ENCODE peak calls at places on chromosomes 13 and 19, in six cellular contexts. One of them, this sample, is unnamed.

GRCh38 chr19:52369463-52370340 is at the start of gene ZNF880:
- DNase-seq in occipital lobe: peak
- DNase-seq in activated T-helper 9 cell treated with anti-CD3 and anti-CD28 coated beads, Interleukin-2, amount 50 U/mL, for 16 hours: peak
- DNase-seq in lung: peak
- DNase-seq in endothelial cell of umbilical vein: peak
- DNase-seq in stimulated activated CD8-positive, alpha-beta memory T cell treated with anti-CD3 and anti-CD28 coated beads, Interleukin-4, amount 100 ng/mL, for 1 hour: peak
- DNase-seq in this sample: peak

GRCh38 chr19:16248380-16249023 is 50.8 kb downstream of the AP1M1 start:
- DNase-seq in occipital lobe: no peak
- DNase-seq in activated T-helper 9 cell treated with anti-CD3 and anti-CD28 coated beads, Interleukin-2, amount 50 U/mL, for 16 hours: no peak
- DNase-seq in lung: no peak
- DNase-seq in endothelial cell of umbilical vein: no peak
- DNase-seq in stimulated activated CD8-positive, alpha-beta memory T cell treated with anti-CD3 and anti-CD28 coated beads, Interleukin-4, amount 100 ng/mL, for 1 hour: no peak
- DNase-seq in this sample: no peak

GRCh38 chr13:98761126-98761978 is 8.9 kb upstream of the SLC15A1 start:
- DNase-seq in occipital lobe: no peak
- DNase-seq in activated T-helper 9 cell treated with anti-CD3 and anti-CD28 coated beads, Interleukin-2, amount 50 U/mL, for 16 hours: no peak
- DNase-seq in lung: no peak
- DNase-seq in endothelial cell of umbilical vein: no peak
- DNase-seq in stimulated activated CD8-positive, alpha-beta memory T cell treated with anti-CD3 and anti-CD28 coated beads, Interleukin-4, amount 100 ng/mL, for 1 hour: no peak
- DNase-seq in this sample: no peak

GRCh38 chr19:14974488-14974887 is 5.2 kb downstream of the SLC1A6 start:
- DNase-seq in occipital lobe: no peak
- DNase-seq in activated T-helper 9 cell treated with anti-CD3 and anti-CD28 coated beads, Interleukin-2, amount 50 U/mL, for 16 hours: no peak
- DNase-seq in lung: no peak
- DNase-seq in endothelial cell of umbilical vein: no peak
- DNase-seq in stimulated activated CD8-positive, alpha-beta memory T cell treated with anti-CD3 and anti-CD28 coated beads, Interleukin-4, amount 100 ng/mL, for 1 hour: no peak
- DNase-seq in this sample: no peak

GRCh38 chr19:37304190-37304883 is 66.6 kb upstream of the ZNF527 start:
- DNase-seq in occipital lobe: peak
- DNase-seq in activated T-helper 9 cell treated with anti-CD3 and anti-CD28 coated beads, Interleukin-2, amount 50 U/mL, for 16 hours: no peak
- DNase-seq in lung: no peak
- DNase-seq in endothelial cell of umbilical vein: no peak
- DNase-seq in stimulated activated CD8-positive, alpha-beta memory T cell treated with anti-CD3 and anti-CD28 coated beads, Interleukin-4, amount 100 ng/mL, for 1 hour: no peak
- DNase-seq in this sample: peak

GRCh38 chr13:44271031-44271433 is 102.6 kb upstream of the SERP2 start:
- DNase-seq in occipital lobe: no peak
- DNase-seq in activated T-helper 9 cell treated with anti-CD3 and anti-CD28 coated beads, Interleukin-2, amount 50 U/mL, for 16 hours: no peak
- DNase-seq in lung: no peak
- DNase-seq in endothelial cell of umbilical vein: no peak
- DNase-seq in stimulated activated CD8-positive, alpha-beta memory T cell treated with anti-CD3 and anti-CD28 coated beads, Interleukin-4, amount 100 ng/mL, for 1 hour: no peak
- DNase-seq in this sample: no peak

GRCh38 chr19:10742494-10742893 is 24.6 kb downstream of the DNM2 start:
- DNase-seq in occipital lobe: no peak
- DNase-seq in activated T-helper 9 cell treated with anti-CD3 and anti-CD28 coated beads, Interleukin-2, amount 50 U/mL, for 16 hours: no peak
- DNase-seq in lung: no peak
- DNase-seq in endothelial cell of umbilical vein: peak
- DNase-seq in stimulated activated CD8-positive, alpha-beta memory T cell treated with anti-CD3 and anti-CD28 coated beads, Interleukin-4, amount 100 ng/mL, for 1 hour: no peak
- DNase-seq in this sample: no peak

GRCh38 chr13:81171065-81171647 is 830.2 kb upstream of the SPRY2 start:
- DNase-seq in occipital lobe: no peak
- DNase-seq in activated T-helper 9 cell treated with anti-CD3 and anti-CD28 coated beads, Interleukin-2, amount 50 U/mL, for 16 hours: no peak
- DNase-seq in lung: no peak
- DNase-seq in endothelial cell of umbilical vein: peak
- DNase-seq in stimulated activated CD8-positive, alpha-beta memory T cell treated with anti-CD3 and anti-CD28 coated beads, Interleukin-4, amount 100 ng/mL, for 1 hour: no peak
- DNase-seq in this sample: no peak

GRCh38 chr19:44891016-44891882 is at the start of gene TOMM40:
- DNase-seq in occipital lobe: no peak
- DNase-seq in activated T-helper 9 cell treated with anti-CD3 and anti-CD28 coated beads, Interleukin-2, amount 50 U/mL, for 16 hours: no peak
- DNase-seq in lung: no peak
- DNase-seq in endothelial cell of umbilical vein: no peak
- DNase-seq in stimulated activated CD8-positive, alpha-beta memory T cell treated with anti-CD3 and anti-CD28 coated beads, Interleukin-4, amount 100 ng/mL, for 1 hour: peak
- DNase-seq in this sample: no peak

GRCh38 chr13:54150851-54151250 is 1122.2 kb downstream of the OLFM4 start:
- DNase-seq in occipital lobe: no peak
- DNase-seq in activated T-helper 9 cell treated with anti-CD3 and anti-CD28 coated beads, Interleukin-2, amount 50 U/mL, for 16 hours: no peak
- DNase-seq in lung: no peak
- DNase-seq in endothelial cell of umbilical vein: no peak
- DNase-seq in stimulated activated CD8-positive, alpha-beta memory T cell treated with anti-CD3 and anti-CD28 coated beads, Interleukin-4, amount 100 ng/mL, for 1 hour: no peak
- DNase-seq in this sample: no peak

GRCh38 chr13:38630780-38631179 is 56.1 kb upstream of the FREM2 start:
- DNase-seq in occipital lobe: no peak
- DNase-seq in activated T-helper 9 cell treated with anti-CD3 and anti-CD28 coated beads, Interleukin-2, amount 50 U/mL, for 16 hours: no peak
- DNase-seq in lung: no peak
- DNase-seq in endothelial cell of umbilical vein: no peak
- DNase-seq in stimulated activated CD8-positive, alpha-beta memory T cell treated with anti-CD3 and anti-CD28 coated beads, Interleukin-4, amount 100 ng/mL, for 1 hour: no peak
- DNase-seq in this sample: no peak

GRCh38 chr19:39174558-39175544 is 21.9 kb upstream of the NCCRP1 start:
- DNase-seq in occipital lobe: no peak
- DNase-seq in activated T-helper 9 cell treated with anti-CD3 and anti-CD28 coated beads, Interleukin-2, amount 50 U/mL, for 16 hours: no peak
- DNase-seq in lung: no peak
- DNase-seq in endothelial cell of umbilical vein: no peak
- DNase-seq in stimulated activated CD8-positive, alpha-beta memory T cell treated with anti-CD3 and anti-CD28 coated beads, Interleukin-4, amount 100 ng/mL, for 1 hour: no peak
- DNase-seq in this sample: no peak

GRCh38 chr13:72920097-72920496 is 138.2 kb downstream of the PIBF1 start:
- DNase-seq in occipital lobe: no peak
- DNase-seq in activated T-helper 9 cell treated with anti-CD3 and anti-CD28 coated beads, Interleukin-2, amount 50 U/mL, for 16 hours: no peak
- DNase-seq in lung: no peak
- DNase-seq in endothelial cell of umbilical vein: no peak
- DNase-seq in stimulated activated CD8-positive, alpha-beta memory T cell treated with anti-CD3 and anti-CD28 coated beads, Interleukin-4, amount 100 ng/mL, for 1 hour: no peak
- DNase-seq in this sample: no peak

GRCh38 chr19:584240-585001 is 5.3 kb upstream of the HCN2 start:
- DNase-seq in occipital lobe: no peak
- DNase-seq in activated T-helper 9 cell treated with anti-CD3 and anti-CD28 coated beads, Interleukin-2, amount 50 U/mL, for 16 hours: peak
- DNase-seq in lung: no peak
- DNase-seq in endothelial cell of umbilical vein: peak
- DNase-seq in stimulated activated CD8-positive, alpha-beta memory T cell treated with anti-CD3 and anti-CD28 coated beads, Interleukin-4, amount 100 ng/mL, for 1 hour: no peak
- DNase-seq in this sample: no peak

GRCh38 chr19:47057328-47057727 is 8.9 kb upstream of the TMEM160 start:
- DNase-seq in occipital lobe: no peak
- DNase-seq in activated T-helper 9 cell treated with anti-CD3 and anti-CD28 coated beads, Interleukin-2, amount 50 U/mL, for 16 hours: no peak
- DNase-seq in lung: no peak
- DNase-seq in endothelial cell of umbilical vein: no peak
- DNase-seq in stimulated activated CD8-positive, alpha-beta memory T cell treated with anti-CD3 and anti-CD28 coated beads, Interleukin-4, amount 100 ng/mL, for 1 hour: no peak
- DNase-seq in this sample: no peak

GRCh38 chr19:40524133-40524549 is 52.5 kb upstream of the SHKBP1 start:
- DNase-seq in occipital lobe: no peak
- DNase-seq in activated T-helper 9 cell treated with anti-CD3 and anti-CD28 coated beads, Interleukin-2, amount 50 U/mL, for 16 hours: no peak
- DNase-seq in lung: no peak
- DNase-seq in endothelial cell of umbilical vein: no peak
- DNase-seq in stimulated activated CD8-positive, alpha-beta memory T cell treated with anti-CD3 and anti-CD28 coated beads, Interleukin-4, amount 100 ng/mL, for 1 hour: no peak
- DNase-seq in this sample: no peak

GRCh38 chr13:105960326-105960725 is 575.1 kb downstream of the EFNB2 start:
- DNase-seq in occipital lobe: no peak
- DNase-seq in activated T-helper 9 cell treated with anti-CD3 and anti-CD28 coated beads, Interleukin-2, amount 50 U/mL, for 16 hours: no peak
- DNase-seq in lung: no peak
- DNase-seq in endothelial cell of umbilical vein: no peak
- DNase-seq in stimulated activated CD8-positive, alpha-beta memory T cell treated with anti-CD3 and anti-CD28 coated beads, Interleukin-4, amount 100 ng/mL, for 1 hour: no peak
- DNase-seq in this sample: no peak

GRCh38 chr19:42252365-42253244 is 2.3 kb downstream of the ERF start:
- DNase-seq in occipital lobe: peak
- DNase-seq in activated T-helper 9 cell treated with anti-CD3 and anti-CD28 coated beads, Interleukin-2, amount 50 U/mL, for 16 hours: no peak
- DNase-seq in lung: no peak
- DNase-seq in endothelial cell of umbilical vein: no peak
- DNase-seq in stimulated activated CD8-positive, alpha-beta memory T cell treated with anti-CD3 and anti-CD28 coated beads, Interleukin-4, amount 100 ng/mL, for 1 hour: no peak
- DNase-seq in this sample: peak

GRCh38 chr19:13507053-13507611 is 853 bp upstream of the CACNA1A start:
- DNase-seq in occipital lobe: no peak
- DNase-seq in activated T-helper 9 cell treated with anti-CD3 and anti-CD28 coated beads, Interleukin-2, amount 50 U/mL, for 16 hours: no peak
- DNase-seq in lung: no peak
- DNase-seq in endothelial cell of umbilical vein: no peak
- DNase-seq in stimulated activated CD8-positive, alpha-beta memory T cell treated with anti-CD3 and anti-CD28 coated beads, Interleukin-4, amount 100 ng/mL, for 1 hour: no peak
- DNase-seq in this sample: peak

GRCh38 chr13:52127783-52128702 is 830 bp downstream of the NEK5 start:
- DNase-seq in occipital lobe: peak
- DNase-seq in activated T-helper 9 cell treated with anti-CD3 and anti-CD28 coated beads, Interleukin-2, amount 50 U/mL, for 16 hours: peak
- DNase-seq in lung: peak
- DNase-seq in endothelial cell of umbilical vein: peak
- DNase-seq in stimulated activated CD8-positive, alpha-beta memory T cell treated with anti-CD3 and anti-CD28 coated beads, Interleukin-4, amount 100 ng/mL, for 1 hour: no peak
- DNase-seq in this sample: no peak

GRCh38 chr13:98300956-98301641 is 124.0 kb upstream of the RNF113B start:
- DNase-seq in occipital lobe: no peak
- DNase-seq in activated T-helper 9 cell treated with anti-CD3 and anti-CD28 coated beads, Interleukin-2, amount 50 U/mL, for 16 hours: no peak
- DNase-seq in lung: no peak
- DNase-seq in endothelial cell of umbilical vein: peak
- DNase-seq in stimulated activated CD8-positive, alpha-beta memory T cell treated with anti-CD3 and anti-CD28 coated beads, Interleukin-4, amount 100 ng/mL, for 1 hour: no peak
- DNase-seq in this sample: no peak

GRCh38 chr13:51397262-51397933 is 55.4 kb downstream of the INTS6 start:
- DNase-seq in occipital lobe: peak
- DNase-seq in activated T-helper 9 cell treated with anti-CD3 and anti-CD28 coated beads, Interleukin-2, amount 50 U/mL, for 16 hours: no peak
- DNase-seq in lung: no peak
- DNase-seq in endothelial cell of umbilical vein: no peak
- DNase-seq in stimulated activated CD8-positive, alpha-beta memory T cell treated with anti-CD3 and anti-CD28 coated beads, Interleukin-4, amount 100 ng/mL, for 1 hour: no peak
- DNase-seq in this sample: no peak

This sample was measured in caudate nucleus.